ENCODE peak calls at places on chromosomes 4 and X, in seven cellular contexts. G, J, P, D, N, S and L are unnamed samples.

GRCh38 chr4:180909279-180909678 is 1333.9 kb upstream of the TENM3 start:
- DNase-seq in D (peak; percentile 21), N (peak; percentile 7), J (no peak), P (no peak), S (no peak), G (no peak), L (no peak)

GRCh38 chr4:169618286-169618685 is 2.1 kb upstream of the CLCN3 start:
- DNase-seq in G (no peak), N (no peak), S (no peak), J (peak; percentile 74), P (no peak), D (peak; percentile 9), L (no peak)

GRCh38 chrX:82757614-82758013 is 750.5 kb upstream of the POU3F4 start:
- DNase-seq in N (no peak), D (peak; percentile 2), G (no peak), P (no peak), S (no peak), J (no peak), L (no peak)

GRCh38 chrX:107565916-107566602 is 62.3 kb upstream of the PRPS1 start:
- DNase-seq in J (peak; percentile 79), S (no peak), G (no peak), N (peak; percentile 30), P (no peak), D (peak; percentile 46), L (no peak)

GRCh38 chrX:97498093-97498492 is 614.4 kb downstream of the RPA4 start:
- DNase-seq in D (no peak), J (no peak), P (no peak), G (no peak), S (no peak), N (no peak), L (no peak)

GRCh38 chr4:48891028-48891619 is 15.4 kb downstream of the OCIAD2 start:
- DNase-seq in G (no peak), P (no peak), S (no peak), N (no peak), J (no peak), D (no peak), L (no peak)

GRCh38 chr4:168528131-168528949 is 31.5 kb downstream of the PALLD start:
- DNase-seq in D (peak; percentile 58), G (no peak), S (no peak), N (peak; percentile 84), P (no peak), J (peak; percentile 74), L (no peak)

GRCh38 chr4:149823770-149824221 is 8.2 kb upstream of the IQCM start:
- DNase-seq in J (peak; percentile 87), S (no peak), N (peak; percentile 25), D (peak; percentile 79), P (no peak), G (no peak), L (no peak)

GRCh38 chrX:145821291-145821897 is 3.8 kb downstream of the SLITRK2 start:
- DNase-seq in N (no peak), S (no peak), J (no peak), G (no peak), D (no peak), P (no peak), L (no peak)

GRCh38 chr4:142516686-142517145 is 329.4 kb downstream of the INPP4B start:
- DNase-seq in P (no peak), G (no peak), N (no peak), S (no peak), J (peak; percentile 89), D (peak; percentile 76), L (no peak)

GRCh38 chr4:48796191-48796926 is 16.3 kb upstream of the FRYL start:
- DNase-seq in G (no peak), D (no peak), N (no peak), J (no peak), S (no peak), P (no peak), L (no peak)

GRCh38 chr4:67327245-67327860 is 217.9 kb downstream of the CENPC start:
- DNase-seq in G (no peak), P (no peak), S (peak; percentile 54), N (peak; percentile 57), J (peak; percentile 16), D (peak; percentile 90), L (no peak)

GRCh38 chr4:38512840-38513239 is 151.2 kb upstream of the KLF3 start:
- DNase-seq in P (no peak), J (no peak), D (no peak), G (no peak), N (no peak), S (no peak), L (no peak)

GRCh38 chrX:132716006-132716405 is 227.2 kb upstream of the MBNL3 start:
- DNase-seq in S (no peak), G (no peak), J (no peak), P (no peak), D (peak; percentile 10), N (no peak), L (no peak)

GRCh38 chrX:73127700-73128241 is 48.5 kb upstream of the PABPC1L2A start:
- DNase-seq in N (peak; percentile 4), D (peak; percentile 51), J (no peak), G (no peak), S (no peak), P (no peak), L (no peak)

GRCh38 chr4:141788169-141788915 is 152.0 kb downstream of the IL15 start:
- DNase-seq in J (peak; percentile 86), S (no peak), D (no peak), G (no peak), N (no peak), P (no peak), L (no peak)

GRCh38 chr4:131526686-131527085 is 1622.4 kb upstream of the PCDH10 start:
- DNase-seq in D (no peak), P (no peak), S (no peak), J (peak; percentile 6), G (no peak), N (no peak), L (no peak)

GRCh38 chr4:139461022-139461421 is 7.1 kb downstream of the RAB33B start:
- DNase-seq in J (no peak), S (no peak), G (no peak), N (peak; percentile 12), D (no peak), P (no peak), L (no peak)

GRCh38 chr4:14994242-14994641 is 8.0 kb upstream of the CPEB2 start:
- DNase-seq in S (no peak), P (no peak), G (no peak), N (no peak), J (peak; percentile 34), D (peak; percentile 67), L (no peak)

GRCh38 chr4:184238072-184238743 is 20.5 kb upstream of the ENPP6 start:
- DNase-seq in G (no peak), P (no peak), N (no peak), S (no peak), J (no peak), D (no peak), L (no peak)

GRCh38 chrX:10450229-10450958 is 170.0 kb downstream of the MID1 start:
- DNase-seq in P (no peak), D (peak; percentile 84), G (no peak), J (peak; percentile 86), S (no peak), N (no peak), L (no peak)

GRCh38 chrX:130669233-130669632 is 233.8 kb downstream of the ENOX2 start:
- DNase-seq in N (no peak), J (peak; percentile 43), D (peak; percentile 11), G (no peak), S (no peak), P (no peak), L (no peak)

GRCh38 chrX:45758738-45759397 is 558.2 kb upstream of the DIPK2B start:
- DNase-seq in G (no peak), J (peak; percentile 39), S (no peak), N (no peak), P (no peak), D (peak; percentile 61), L (no peak)

GRCh38 chr4:23906839-23907238 is 17.0 kb upstream of the PPARGC1A start:
- DNase-seq in G (no peak), P (no peak), J (no peak), N (no peak), S (no peak), D (no peak), L (no peak)

GRCh38 chr4:23902203-23902602 is 12.4 kb upstream of the PPARGC1A start:
- DNase-seq in J (no peak), G (no peak), D (no peak), S (no peak), P (no peak), N (no peak), L (no peak)

GRCh38 chr4:23900636-23901035 is 10.8 kb upstream of the PPARGC1A start:
- DNase-seq in S (no peak), P (no peak), J (no peak), D (no peak), G (no peak), N (no peak), L (no peak)

GRCh38 chr4:23904639-23905061 is 14.8 kb upstream of the PPARGC1A start:
- DNase-seq in N (no peak), G (no peak), J (no peak), P (no peak), S (no peak), D (no peak), L (no peak)

GRCh38 chr4:23903859-23904438 is 14.1 kb upstream of the PPARGC1A start:
- DNase-seq in N (no peak), J (no peak), G (no peak), D (no peak), S (no peak), P (no peak), L (no peak)
- H3K27ac ChIP-seq in N (no peak overlapping the region), J (no peak overlapping the region), G (no peak overlapping the region), D (no peak overlapping the region), S (no peak overlapping the region), P (peak overlapping the region; percentile 80), L (no peak overlapping the region)

GRCh38 chr4:155675709-155676429 is 9.2 kb downstream of the GUCY1A1 start:
- DNase-seq in N (no peak), S (no peak), G (no peak), P (no peak), D (peak; percentile 46), J (no peak), L (no peak)
- H3K27ac ChIP-seq in N (no peak overlapping the region), S (no peak overlapping the region), G (peak overlapping the region; percentile 58), P (no peak overlapping the region), D (peak overlapping the region; percentile 23), J (no peak overlapping the region), L (peak overlapping the region; percentile 20)

DNA sequence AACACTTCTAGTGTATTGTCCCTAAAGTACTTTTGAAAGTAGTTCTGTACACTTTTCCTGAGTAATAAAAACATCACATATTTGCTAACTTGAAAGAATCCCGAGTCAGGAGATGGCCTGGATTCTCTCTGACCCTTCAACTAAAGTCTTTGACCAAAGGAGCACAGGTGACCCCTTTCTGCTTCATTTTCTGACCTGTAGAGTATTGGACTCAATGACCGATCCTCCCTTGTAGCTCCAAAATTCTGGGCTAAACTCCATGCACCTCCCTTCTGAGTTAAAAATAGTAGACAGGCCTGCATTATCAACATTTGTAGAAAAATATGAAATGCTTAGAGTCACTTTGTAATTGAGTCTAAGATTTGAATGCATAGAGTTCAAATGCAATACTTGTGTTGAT is 4.0 kb upstream of the TAPT1 start:
- DNase-seq in N (no peak), D (no peak), J (no peak), P (no peak), S (no peak), G (no peak), L (no peak)
- H3K27ac ChIP-seq in N (no peak overlapping the region), D (no peak overlapping the region), J (no peak overlapping the region), P (no peak overlapping the region), S (no peak overlapping the region), G (peak overlapping the region; percentile 31), L (peak overlapping the region; percentile 21)

DNA sequence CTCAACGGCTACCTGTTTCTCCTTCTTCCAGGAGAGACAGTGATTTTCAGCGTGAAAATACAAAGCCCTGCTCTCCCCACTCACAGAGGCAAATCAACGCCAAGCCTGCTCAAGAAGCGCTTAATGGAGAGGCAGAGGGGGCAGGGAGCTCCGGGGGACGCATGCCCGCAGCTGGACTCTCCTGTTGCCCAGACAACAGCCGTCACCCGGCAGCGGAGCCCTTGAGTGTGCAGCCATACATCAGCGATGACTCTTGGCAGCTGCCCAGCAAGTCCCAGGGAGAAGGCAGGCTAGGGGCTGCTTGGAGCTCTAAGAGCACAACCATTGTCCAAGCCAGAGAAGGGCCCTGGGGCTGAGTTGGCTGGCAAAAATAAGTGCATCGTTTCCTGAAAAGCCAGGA is 71.0 kb upstream of the AFAP1 start:
- DNase-seq in G (no peak), P (peak; percentile 54), N (no peak), J (peak; percentile 54), S (no peak), D (no peak), L (no peak)
- H3K27ac ChIP-seq in G (no peak overlapping the region), P (no peak overlapping the region), N (no peak overlapping the region), J (no peak overlapping the region), S (no peak overlapping the region), D (no peak overlapping the region), L (no peak overlapping the region)